ENCODE peak calls at places on chromosomes 11 and 22, in nine cellular contexts. One of them, this sample, is unnamed.

GRCh38 chr22:30334601-30335000 is 7.9 kb upstream of the TBC1D10A start:
- DNase-seq in AG09319: no peak
- DNase-seq in AG09309: no peak
- DNase-seq in IMR-90: no peak
- DNase-seq in iris pigment epithelial cell: no peak
- DNase-seq in stimulated activated naive CD8-positive, alpha-beta T cell treated with anti-CD3 and anti-CD28 coated beads, Interleukin-15, amount 100 ng/mL, for 72 hours: no peak
- DNase-seq in upper lobe of right lung: no peak
- DNase-seq in activated CD8-positive, alpha-beta memory T cell treated with anti-CD3 and anti-CD28 coated beads, Interleukin-2, amount 50 U/mL, for 4 hours: no peak
- DNase-seq in foreskin melanocyte: no peak
- DNase-seq in this sample: no peak

GRCh38 chr11:44434191-44434590 is 124.3 kb upstream of the ALX4 start:
- DNase-seq in foreskin melanocyte: no peak
- DNase-seq in AG09309: no peak
- DNase-seq in iris pigment epithelial cell: no peak
- DNase-seq in stimulated activated naive CD8-positive, alpha-beta T cell treated with anti-CD3 and anti-CD28 coated beads, Interleukin-15, amount 100 ng/mL, for 72 hours: no peak
- DNase-seq in activated CD8-positive, alpha-beta memory T cell treated with anti-CD3 and anti-CD28 coated beads, Interleukin-2, amount 50 U/mL, for 4 hours: no peak
- DNase-seq in upper lobe of right lung: no peak
- DNase-seq in IMR-90: no peak
- DNase-seq in AG09319: no peak
- DNase-seq in this sample: no peak

GRCh38 chr11:45879803-45880685 is 5.4 kb upstream of the MAPK8IP1 start:
- DNase-seq in upper lobe of right lung: no peak
- DNase-seq in AG09309: no peak
- DNase-seq in iris pigment epithelial cell: peak; percentile 27
- DNase-seq in IMR-90: peak; percentile 22
- DNase-seq in foreskin melanocyte: peak; percentile 59
- DNase-seq in activated CD8-positive, alpha-beta memory T cell treated with anti-CD3 and anti-CD28 coated beads, Interleukin-2, amount 50 U/mL, for 4 hours: no peak
- DNase-seq in stimulated activated naive CD8-positive, alpha-beta T cell treated with anti-CD3 and anti-CD28 coated beads, Interleukin-15, amount 100 ng/mL, for 72 hours: no peak
- DNase-seq in AG09319: no peak
- DNase-seq in this sample: no peak

GRCh38 chr11:34284836-34285235 is 73.0 kb downstream of the ABTB2 start:
- DNase-seq in iris pigment epithelial cell: no peak
- DNase-seq in upper lobe of right lung: no peak
- DNase-seq in AG09309: no peak
- DNase-seq in stimulated activated naive CD8-positive, alpha-beta T cell treated with anti-CD3 and anti-CD28 coated beads, Interleukin-15, amount 100 ng/mL, for 72 hours: no peak
- DNase-seq in AG09319: no peak
- DNase-seq in foreskin melanocyte: no peak
- DNase-seq in IMR-90: no peak
- DNase-seq in activated CD8-positive, alpha-beta memory T cell treated with anti-CD3 and anti-CD28 coated beads, Interleukin-2, amount 50 U/mL, for 4 hours: no peak
- DNase-seq in this sample: no peak

GRCh38 chr22:46010951-46011626 is 34.1 kb upstream of the WNT7B start:
- DNase-seq in stimulated activated naive CD8-positive, alpha-beta T cell treated with anti-CD3 and anti-CD28 coated beads, Interleukin-15, amount 100 ng/mL, for 72 hours: no peak
- DNase-seq in AG09319: no peak
- DNase-seq in AG09309: no peak
- DNase-seq in activated CD8-positive, alpha-beta memory T cell treated with anti-CD3 and anti-CD28 coated beads, Interleukin-2, amount 50 U/mL, for 4 hours: no peak
- DNase-seq in upper lobe of right lung: peak; percentile 62
- DNase-seq in foreskin melanocyte: no peak
- DNase-seq in iris pigment epithelial cell: no peak
- DNase-seq in IMR-90: no peak
- DNase-seq in this sample: no peak

GRCh38 chr11:86069408-86070086 is 663 bp upstream of the PICALM start:
- DNase-seq in iris pigment epithelial cell: peak; percentile 96
- DNase-seq in AG09319: peak; percentile 73
- DNase-seq in AG09309: peak; percentile 88
- DNase-seq in foreskin melanocyte: peak; percentile 75
- DNase-seq in upper lobe of right lung: no peak
- DNase-seq in stimulated activated naive CD8-positive, alpha-beta T cell treated with anti-CD3 and anti-CD28 coated beads, Interleukin-15, amount 100 ng/mL, for 72 hours: no peak
- DNase-seq in IMR-90: peak; percentile 97
- DNase-seq in activated CD8-positive, alpha-beta memory T cell treated with anti-CD3 and anti-CD28 coated beads, Interleukin-2, amount 50 U/mL, for 4 hours: no peak
- DNase-seq in this sample: no peak

GRCh38 chr11:65436412-65437032 is 13.9 kb downstream of the NEAT1 start:
- DNase-seq in iris pigment epithelial cell: peak; percentile 33
- DNase-seq in IMR-90: peak; percentile 49
- DNase-seq in stimulated activated naive CD8-positive, alpha-beta T cell treated with anti-CD3 and anti-CD28 coated beads, Interleukin-15, amount 100 ng/mL, for 72 hours: no peak
- DNase-seq in activated CD8-positive, alpha-beta memory T cell treated with anti-CD3 and anti-CD28 coated beads, Interleukin-2, amount 50 U/mL, for 4 hours: peak; percentile 14
- DNase-seq in AG09319: no peak
- DNase-seq in foreskin melanocyte: no peak
- DNase-seq in AG09309: no peak
- DNase-seq in upper lobe of right lung: peak; percentile 34
- DNase-seq in this sample: no peak

GRCh38 chr11:120184371-120184945 is 26.4 kb upstream of the OAF start:
- DNase-seq in activated CD8-positive, alpha-beta memory T cell treated with anti-CD3 and anti-CD28 coated beads, Interleukin-2, amount 50 U/mL, for 4 hours: no peak
- DNase-seq in upper lobe of right lung: peak; percentile 32
- DNase-seq in AG09309: no peak
- DNase-seq in foreskin melanocyte: no peak
- DNase-seq in IMR-90: no peak
- DNase-seq in stimulated activated naive CD8-positive, alpha-beta T cell treated with anti-CD3 and anti-CD28 coated beads, Interleukin-15, amount 100 ng/mL, for 72 hours: no peak
- DNase-seq in AG09319: no peak
- DNase-seq in iris pigment epithelial cell: no peak
- DNase-seq in this sample: no peak

GRCh38 chr11:77067776-77068460 is 1.1 kb downstream of the CAPN5 start:
- DNase-seq in upper lobe of right lung: peak; percentile 63
- DNase-seq in AG09309: no peak
- DNase-seq in activated CD8-positive, alpha-beta memory T cell treated with anti-CD3 and anti-CD28 coated beads, Interleukin-2, amount 50 U/mL, for 4 hours: no peak
- DNase-seq in iris pigment epithelial cell: no peak
- DNase-seq in stimulated activated naive CD8-positive, alpha-beta T cell treated with anti-CD3 and anti-CD28 coated beads, Interleukin-15, amount 100 ng/mL, for 72 hours: no peak
- DNase-seq in foreskin melanocyte: no peak
- DNase-seq in IMR-90: no peak
- DNase-seq in AG09319: no peak
- DNase-seq in this sample: no peak

GRCh38 chr11:79663012-79663411 is 222.2 kb upstream of the TENM4 start:
- DNase-seq in AG09309: no peak
- DNase-seq in IMR-90: no peak
- DNase-seq in activated CD8-positive, alpha-beta memory T cell treated with anti-CD3 and anti-CD28 coated beads, Interleukin-2, amount 50 U/mL, for 4 hours: no peak
- DNase-seq in upper lobe of right lung: no peak
- DNase-seq in AG09319: no peak
- DNase-seq in stimulated activated naive CD8-positive, alpha-beta T cell treated with anti-CD3 and anti-CD28 coated beads, Interleukin-15, amount 100 ng/mL, for 72 hours: no peak
- DNase-seq in iris pigment epithelial cell: no peak
- DNase-seq in foreskin melanocyte: no peak
- DNase-seq in this sample: no peak

GRCh38 chr11:111528557-111528956 is 12.0 kb upstream of the LAYN start:
- DNase-seq in foreskin melanocyte: no peak
- DNase-seq in upper lobe of right lung: no peak
- DNase-seq in AG09319: no peak
- DNase-seq in AG09309: no peak
- DNase-seq in stimulated activated naive CD8-positive, alpha-beta T cell treated with anti-CD3 and anti-CD28 coated beads, Interleukin-15, amount 100 ng/mL, for 72 hours: peak; percentile 33
- DNase-seq in activated CD8-positive, alpha-beta memory T cell treated with anti-CD3 and anti-CD28 coated beads, Interleukin-2, amount 50 U/mL, for 4 hours: no peak
- DNase-seq in IMR-90: peak; percentile 24
- DNase-seq in iris pigment epithelial cell: no peak
- DNase-seq in this sample: no peak

GRCh38 chr11:68373810-68374501 is 61.6 kb downstream of the LRP5 start:
- DNase-seq in foreskin melanocyte: peak; percentile 64
- DNase-seq in stimulated activated naive CD8-positive, alpha-beta T cell treated with anti-CD3 and anti-CD28 coated beads, Interleukin-15, amount 100 ng/mL, for 72 hours: no peak
- DNase-seq in upper lobe of right lung: no peak
- DNase-seq in AG09319: no peak
- DNase-seq in activated CD8-positive, alpha-beta memory T cell treated with anti-CD3 and anti-CD28 coated beads, Interleukin-2, amount 50 U/mL, for 4 hours: no peak
- DNase-seq in iris pigment epithelial cell: peak; percentile 34
- DNase-seq in IMR-90: peak; percentile 15
- DNase-seq in AG09309: no peak
- DNase-seq in this sample: no peak

GRCh38 chr11:3002346-3002745 is 10.2 kb upstream of the NAP1L4 start:
- DNase-seq in foreskin melanocyte: no peak
- DNase-seq in activated CD8-positive, alpha-beta memory T cell treated with anti-CD3 and anti-CD28 coated beads, Interleukin-2, amount 50 U/mL, for 4 hours: peak; percentile 6
- DNase-seq in upper lobe of right lung: peak; percentile 27
- DNase-seq in AG09319: no peak
- DNase-seq in AG09309: no peak
- DNase-seq in iris pigment epithelial cell: no peak
- DNase-seq in stimulated activated naive CD8-positive, alpha-beta T cell treated with anti-CD3 and anti-CD28 coated beads, Interleukin-15, amount 100 ng/mL, for 72 hours: no peak
- DNase-seq in IMR-90: no peak
- DNase-seq in this sample: no peak

GRCh38 chr11:17384002-17384511 is 4.4 kb downstream of the KCNJ11 start:
- DNase-seq in stimulated activated naive CD8-positive, alpha-beta T cell treated with anti-CD3 and anti-CD28 coated beads, Interleukin-15, amount 100 ng/mL, for 72 hours: peak; percentile 72
- DNase-seq in AG09309: peak; percentile 31
- DNase-seq in upper lobe of right lung: peak; percentile 89
- DNase-seq in iris pigment epithelial cell: peak; percentile 77
- DNase-seq in AG09319: peak; percentile 53
- DNase-seq in activated CD8-positive, alpha-beta memory T cell treated with anti-CD3 and anti-CD28 coated beads, Interleukin-2, amount 50 U/mL, for 4 hours: peak; percentile 78
- DNase-seq in foreskin melanocyte: peak; percentile 48
- DNase-seq in IMR-90: peak; percentile 79
- DNase-seq in this sample: peak; percentile 77

GRCh38 chr22:40953446-40953845 is 2.3 kb downstream of the RBX1 start:
- DNase-seq in activated CD8-positive, alpha-beta memory T cell treated with anti-CD3 and anti-CD28 coated beads, Interleukin-2, amount 50 U/mL, for 4 hours: no peak
- DNase-seq in AG09309: no peak
- DNase-seq in stimulated activated naive CD8-positive, alpha-beta T cell treated with anti-CD3 and anti-CD28 coated beads, Interleukin-15, amount 100 ng/mL, for 72 hours: no peak
- DNase-seq in upper lobe of right lung: no peak
- DNase-seq in foreskin melanocyte: peak; percentile 80
- DNase-seq in iris pigment epithelial cell: peak; percentile 16
- DNase-seq in AG09319: no peak
- DNase-seq in IMR-90: no peak
- DNase-seq in this sample: no peak

GRCh38 chr11:6911946-6912345 is 8.9 kb upstream of the OR2D3 start:
- DNase-seq in foreskin melanocyte: no peak
- DNase-seq in iris pigment epithelial cell: peak; percentile 31
- DNase-seq in stimulated activated naive CD8-positive, alpha-beta T cell treated with anti-CD3 and anti-CD28 coated beads, Interleukin-15, amount 100 ng/mL, for 72 hours: no peak
- DNase-seq in upper lobe of right lung: no peak
- DNase-seq in IMR-90: peak; percentile 68
- DNase-seq in AG09309: no peak
- DNase-seq in AG09319: no peak
- DNase-seq in activated CD8-positive, alpha-beta memory T cell treated with anti-CD3 and anti-CD28 coated beads, Interleukin-2, amount 50 U/mL, for 4 hours: no peak
- DNase-seq in this sample: no peak

GRCh38 chr11:64764753-64765152 is 5.0 kb upstream of the PYGM start:
- DNase-seq in AG09309: no peak
- DNase-seq in stimulated activated naive CD8-positive, alpha-beta T cell treated with anti-CD3 and anti-CD28 coated beads, Interleukin-15, amount 100 ng/mL, for 72 hours: no peak
- DNase-seq in iris pigment epithelial cell: no peak
- DNase-seq in upper lobe of right lung: peak; percentile 25
- DNase-seq in foreskin melanocyte: no peak
- DNase-seq in AG09319: no peak
- DNase-seq in activated CD8-positive, alpha-beta memory T cell treated with anti-CD3 and anti-CD28 coated beads, Interleukin-2, amount 50 U/mL, for 4 hours: no peak
- DNase-seq in IMR-90: no peak
- DNase-seq in this sample: no peak

GRCh38 chr22:31276426-31277167 is 15.7 kb downstream of the PIK3IP1 start:
- DNase-seq in activated CD8-positive, alpha-beta memory T cell treated with anti-CD3 and anti-CD28 coated beads, Interleukin-2, amount 50 U/mL, for 4 hours: no peak
- DNase-seq in AG09309: no peak
- DNase-seq in IMR-90: no peak
- DNase-seq in foreskin melanocyte: no peak
- DNase-seq in upper lobe of right lung: no peak
- DNase-seq in iris pigment epithelial cell: no peak
- DNase-seq in AG09319: no peak
- DNase-seq in stimulated activated naive CD8-positive, alpha-beta T cell treated with anti-CD3 and anti-CD28 coated beads, Interleukin-15, amount 100 ng/mL, for 72 hours: no peak
- DNase-seq in this sample: no peak

GRCh38 chr11:108647701-108648527 is 17.0 kb upstream of the DDX10 start:
- DNase-seq in foreskin melanocyte: peak; percentile 88
- DNase-seq in stimulated activated naive CD8-positive, alpha-beta T cell treated with anti-CD3 and anti-CD28 coated beads, Interleukin-15, amount 100 ng/mL, for 72 hours: peak; percentile 70
- DNase-seq in IMR-90: peak; percentile 81
- DNase-seq in AG09319: peak; percentile 68
- DNase-seq in iris pigment epithelial cell: peak; percentile 83
- DNase-seq in activated CD8-positive, alpha-beta memory T cell treated with anti-CD3 and anti-CD28 coated beads, Interleukin-2, amount 50 U/mL, for 4 hours: peak; percentile 59
- DNase-seq in upper lobe of right lung: peak; percentile 74
- DNase-seq in AG09309: no peak
- DNase-seq in this sample: peak; percentile 60

GRCh38 chr11:10975287-10975721 is 117.5 kb upstream of the ZBED5 start:
- DNase-seq in AG09309: no peak
- DNase-seq in foreskin melanocyte: peak; percentile 94
- DNase-seq in upper lobe of right lung: no peak
- DNase-seq in IMR-90: no peak
- DNase-seq in AG09319: no peak
- DNase-seq in iris pigment epithelial cell: no peak
- DNase-seq in stimulated activated naive CD8-positive, alpha-beta T cell treated with anti-CD3 and anti-CD28 coated beads, Interleukin-15, amount 100 ng/mL, for 72 hours: no peak
- DNase-seq in activated CD8-positive, alpha-beta memory T cell treated with anti-CD3 and anti-CD28 coated beads, Interleukin-2, amount 50 U/mL, for 4 hours: no peak
- DNase-seq in this sample: no peak

GRCh38 chr22:19579880-19580279 is 55.7 kb upstream of the CLDN5 start:
- DNase-seq in AG09309: no peak
- DNase-seq in IMR-90: no peak
- DNase-seq in foreskin melanocyte: no peak
- DNase-seq in iris pigment epithelial cell: no peak
- DNase-seq in activated CD8-positive, alpha-beta memory T cell treated with anti-CD3 and anti-CD28 coated beads, Interleukin-2, amount 50 U/mL, for 4 hours: no peak
- DNase-seq in AG09319: no peak
- DNase-seq in upper lobe of right lung: no peak
- DNase-seq in stimulated activated naive CD8-positive, alpha-beta T cell treated with anti-CD3 and anti-CD28 coated beads, Interleukin-15, amount 100 ng/mL, for 72 hours: peak; percentile 55
- DNase-seq in this sample: peak; percentile 43

GRCh38 chr11:26753738-26754504 is 32.1 kb upstream of the SLC5A12 start:
- DNase-seq in upper lobe of right lung: no peak
- DNase-seq in foreskin melanocyte: peak; percentile 96
- DNase-seq in AG09309: peak; percentile 55
- DNase-seq in activated CD8-positive, alpha-beta memory T cell treated with anti-CD3 and anti-CD28 coated beads, Interleukin-2, amount 50 U/mL, for 4 hours: no peak
- DNase-seq in iris pigment epithelial cell: peak; percentile 85
- DNase-seq in IMR-90: peak; percentile 74
- DNase-seq in AG09319: peak; percentile 58
- DNase-seq in stimulated activated naive CD8-positive, alpha-beta T cell treated with anti-CD3 and anti-CD28 coated beads, Interleukin-15, amount 100 ng/mL, for 72 hours: no peak
- DNase-seq in this sample: no peak

GRCh38 chr22:49262167-49262566 is 565.5 kb downstream of the BRD1 start:
- DNase-seq in stimulated activated naive CD8-positive, alpha-beta T cell treated with anti-CD3 and anti-CD28 coated beads, Interleukin-15, amount 100 ng/mL, for 72 hours: no peak
- DNase-seq in iris pigment epithelial cell: no peak
- DNase-seq in IMR-90: no peak
- DNase-seq in AG09309: no peak
- DNase-seq in upper lobe of right lung: peak; percentile 35
- DNase-seq in AG09319: no peak
- DNase-seq in activated CD8-positive, alpha-beta memory T cell treated with anti-CD3 and anti-CD28 coated beads, Interleukin-2, amount 50 U/mL, for 4 hours: no peak
- DNase-seq in foreskin melanocyte: no peak
- DNase-seq in this sample: no peak

GRCh38 chr11:57496109-57496820 is 19.2 kb downstream of the SLC43A1 start:
- DNase-seq in foreskin melanocyte: no peak
- DNase-seq in iris pigment epithelial cell: no peak
- DNase-seq in stimulated activated naive CD8-positive, alpha-beta T cell treated with anti-CD3 and anti-CD28 coated beads, Interleukin-15, amount 100 ng/mL, for 72 hours: no peak
- DNase-seq in AG09309: no peak
- DNase-seq in activated CD8-positive, alpha-beta memory T cell treated with anti-CD3 and anti-CD28 coated beads, Interleukin-2, amount 50 U/mL, for 4 hours: no peak
- DNase-seq in IMR-90: no peak
- DNase-seq in upper lobe of right lung: no peak
- DNase-seq in AG09319: no peak
- DNase-seq in this sample: no peak

GRCh38 chr11:70716986-70717775 is 318.9 kb downstream of the CTTN start:
- DNase-seq in stimulated activated naive CD8-positive, alpha-beta T cell treated with anti-CD3 and anti-CD28 coated beads, Interleukin-15, amount 100 ng/mL, for 72 hours: no peak
- DNase-seq in foreskin melanocyte: no peak
- DNase-seq in AG09319: no peak
- DNase-seq in activated CD8-positive, alpha-beta memory T cell treated with anti-CD3 and anti-CD28 coated beads, Interleukin-2, amount 50 U/mL, for 4 hours: no peak
- DNase-seq in IMR-90: no peak
- DNase-seq in AG09309: no peak
- DNase-seq in iris pigment epithelial cell: no peak
- DNase-seq in upper lobe of right lung: no peak
- DNase-seq in this sample: no peak

GRCh38 chr22:25735657-25736056 is 6.3 kb upstream of the MYO18B start:
- DNase-seq in AG09309: no peak
- DNase-seq in IMR-90: no peak
- DNase-seq in stimulated activated naive CD8-positive, alpha-beta T cell treated with anti-CD3 and anti-CD28 coated beads, Interleukin-15, amount 100 ng/mL, for 72 hours: peak; percentile 8
- DNase-seq in upper lobe of right lung: no peak
- DNase-seq in activated CD8-positive, alpha-beta memory T cell treated with anti-CD3 and anti-CD28 coated beads, Interleukin-2, amount 50 U/mL, for 4 hours: no peak
- DNase-seq in foreskin melanocyte: no peak
- DNase-seq in iris pigment epithelial cell: no peak
- DNase-seq in AG09319: no peak
- DNase-seq in this sample: no peak

GRCh38 chr11:68932933-68933577 is 29.4 kb downstream of the IGHMBP2 start:
- DNase-seq in upper lobe of right lung: no peak
- DNase-seq in stimulated activated naive CD8-positive, alpha-beta T cell treated with anti-CD3 and anti-CD28 coated beads, Interleukin-15, amount 100 ng/mL, for 72 hours: no peak
- DNase-seq in iris pigment epithelial cell: no peak
- DNase-seq in activated CD8-positive, alpha-beta memory T cell treated with anti-CD3 and anti-CD28 coated beads, Interleukin-2, amount 50 U/mL, for 4 hours: no peak
- DNase-seq in AG09319: no peak
- DNase-seq in AG09309: no peak
- DNase-seq in IMR-90: no peak
- DNase-seq in foreskin melanocyte: no peak
- DNase-seq in this sample: no peak

GRCh38 chr11:119536801-119537200 is 113.8 kb upstream of the THY1 start:
- DNase-seq in IMR-90: no peak
- DNase-seq in foreskin melanocyte: no peak
- DNase-seq in iris pigment epithelial cell: no peak
- DNase-seq in stimulated activated naive CD8-positive, alpha-beta T cell treated with anti-CD3 and anti-CD28 coated beads, Interleukin-15, amount 100 ng/mL, for 72 hours: no peak
- DNase-seq in activated CD8-positive, alpha-beta memory T cell treated with anti-CD3 and anti-CD28 coated beads, Interleukin-2, amount 50 U/mL, for 4 hours: no peak
- DNase-seq in upper lobe of right lung: no peak
- DNase-seq in AG09309: no peak
- DNase-seq in AG09319: no peak
- DNase-seq in this sample: no peak